ENCODE peak calls at places on chromosomes 1 and 21, in six cellular contexts. S, T, Z, E, R and G are unnamed samples.

GRCh38 chr1:185108324-185108723 is 48.4 kb downstream of the TRMT1L start:
- DNase-seq in S (peak), T (no peak), Z (no peak), E (no peak), R (no peak), G (no peak)

GRCh38 chr1:15489052-15489736 is 13.3 kb downstream of the CELA2B start:
- DNase-seq in S (no peak), T (no peak), Z (no peak), E (no peak), R (no peak), G (no peak)

GRCh38 chr1:81126989-81127571 is 673.7 kb upstream of the ADGRL2 start:
- DNase-seq in S (peak), T (no peak), Z (no peak), E (no peak), R (no peak), G (no peak)

GRCh38 chr1:200437556-200438203 is 27.8 kb upstream of the ZNF281 start:
- DNase-seq in S (peak), T (no peak), Z (peak), E (no peak), R (no peak), G (no peak)

GRCh38 chr1:25649041-25649440 is 32.5 kb downstream of the MAN1C1 start:
- DNase-seq in S (no peak), T (no peak), Z (no peak), E (no peak), R (no peak), G (no peak)

GRCh38 chr1:21665711-21666571 is 3.2 kb downstream of the RAP1GAP start:
- DNase-seq in S (peak), T (peak), Z (no peak), E (peak), R (no peak), G (no peak)

GRCh38 chr1:168110896-168111545 is 25.7 kb downstream of the GPR161 start:
- DNase-seq in S (no peak), T (no peak), Z (no peak), E (no peak), R (no peak), G (no peak)

GRCh38 chr1:36134805-36135339 is 9.8 kb upstream of the COL8A2 start:
- DNase-seq in S (peak), T (peak), Z (peak), E (no peak), R (peak), G (peak)

GRCh38 chr1:27522148-27522859 is 32.3 kb upstream of the WASF2 start:
- DNase-seq in S (no peak), T (peak), Z (peak), E (no peak), R (no peak), G (no peak)

GRCh38 chr1:62530516-62531154 is 66.7 kb upstream of the ANGPTL3 start:
- DNase-seq in S (peak), T (peak), Z (peak), E (peak), R (peak), G (no peak)

GRCh38 chr1:153431928-153432327 is 15.6 kb downstream of the S100A7A start:
- DNase-seq in S (no peak), T (no peak), Z (no peak), E (no peak), R (no peak), G (no peak)

GRCh38 chr1:22553104-22553880 is 10.0 kb upstream of the EPHA8 start:
- DNase-seq in S (no peak), T (no peak), Z (no peak), E (no peak), R (peak), G (no peak)

GRCh38 chr21:42515708-42516502 is 2.3 kb downstream of the SLC37A1 start:
- DNase-seq in S (no peak), T (no peak), Z (no peak), E (no peak), R (peak), G (no peak)

GRCh38 chr1:59150537-59151386 is 146.1 kb upstream of the FGGY start:
- DNase-seq in S (peak), T (peak), Z (peak), E (peak), R (peak), G (peak)

GRCh38 chr1:29689372-29690030 is 453.2 kb downstream of the PTPRU start:
- DNase-seq in S (no peak), T (peak), Z (no peak), E (no peak), R (no peak), G (no peak)

GRCh38 chr1:226784081-226785049 is 45.3 kb upstream of the ITPKB start:
- DNase-seq in S (no peak), T (peak), Z (peak), E (no peak), R (no peak), G (no peak)

GRCh38 chr1:201468844-201469644 is at the start of gene PHLDA3:
- DNase-seq in S (peak), T (peak), Z (peak), E (peak), R (peak), G (peak)

GRCh38 chr1:222167111-222167510 is 380.8 kb downstream of the HHIPL2 start:
- DNase-seq in S (peak), T (no peak), Z (no peak), E (peak), R (peak), G (peak)

GRCh38 chr1:181918893-181919728 is 142.4 kb downstream of the ZNF648 start:
- DNase-seq in S (no peak), T (no peak), Z (no peak), E (no peak), R (no peak), G (no peak)

GRCh38 chr1:3762151-3762872 is 10.1 kb downstream of the CCDC27 start:
- DNase-seq in S (no peak), T (no peak), Z (no peak), E (no peak), R (no peak), G (no peak)

GRCh38 chr1:169133801-169134558 is 27.5 kb downstream of the ATP1B1 start:
- DNase-seq in S (no peak), T (no peak), Z (no peak), E (no peak), R (no peak), G (no peak)

GRCh38 chr1:85078903-85079302 is 30.6 kb upstream of the MCOLN3 start:
- DNase-seq in S (peak), T (no peak), Z (no peak), E (no peak), R (no peak), G (no peak)

GRCh38 chr21:27769763-27770162 is 802.9 kb upstream of the ADAMTS5 start:
- DNase-seq in S (no peak), T (no peak), Z (no peak), E (no peak), R (no peak), G (no peak)

GRCh38 chr1:200242379-200243041 is 167.3 kb downstream of the ZNF281 start:
- DNase-seq in S (peak), T (no peak), Z (peak), E (no peak), R (no peak), G (no peak)

GRCh38 chr1:160639652-160640051 is 7.2 kb downstream of the SLAMF1 start:
- DNase-seq in S (no peak), T (no peak), Z (peak), E (no peak), R (peak), G (no peak)

GRCh38 chr1:203534526-203534925 is 40.6 kb downstream of the OPTC start:
- DNase-seq in S (peak), T (no peak), Z (no peak), E (peak), R (peak), G (peak)

GRCh38 chr1:218895064-218895587 is 278.6 kb upstream of the LYPLAL1 start:
- DNase-seq in S (peak), T (no peak), Z (no peak), E (no peak), R (no peak), G (no peak)

GRCh38 chr1:121558514-121558913 is 373.7 kb downstream of the SRGAP2C start:
- DNase-seq in S (peak), T (no peak), Z (peak), E (no peak), R (no peak), G (no peak)
- TF ChIP-seq POLR2A in S (no peak), T (no peak), Z (no peak), E (no peak), R (no peak), G (no peak)

GRCh38 chr1:23958810-23959460 is 693 bp upstream of the PNRC2 start:
- DNase-seq in S (peak), T (peak), Z (peak), E (peak), R (peak), G (peak)
- TF ChIP-seq POLR2A in S (no peak), T (peak), Z (peak), E (no peak), R (peak), G (no peak)

DNA sequence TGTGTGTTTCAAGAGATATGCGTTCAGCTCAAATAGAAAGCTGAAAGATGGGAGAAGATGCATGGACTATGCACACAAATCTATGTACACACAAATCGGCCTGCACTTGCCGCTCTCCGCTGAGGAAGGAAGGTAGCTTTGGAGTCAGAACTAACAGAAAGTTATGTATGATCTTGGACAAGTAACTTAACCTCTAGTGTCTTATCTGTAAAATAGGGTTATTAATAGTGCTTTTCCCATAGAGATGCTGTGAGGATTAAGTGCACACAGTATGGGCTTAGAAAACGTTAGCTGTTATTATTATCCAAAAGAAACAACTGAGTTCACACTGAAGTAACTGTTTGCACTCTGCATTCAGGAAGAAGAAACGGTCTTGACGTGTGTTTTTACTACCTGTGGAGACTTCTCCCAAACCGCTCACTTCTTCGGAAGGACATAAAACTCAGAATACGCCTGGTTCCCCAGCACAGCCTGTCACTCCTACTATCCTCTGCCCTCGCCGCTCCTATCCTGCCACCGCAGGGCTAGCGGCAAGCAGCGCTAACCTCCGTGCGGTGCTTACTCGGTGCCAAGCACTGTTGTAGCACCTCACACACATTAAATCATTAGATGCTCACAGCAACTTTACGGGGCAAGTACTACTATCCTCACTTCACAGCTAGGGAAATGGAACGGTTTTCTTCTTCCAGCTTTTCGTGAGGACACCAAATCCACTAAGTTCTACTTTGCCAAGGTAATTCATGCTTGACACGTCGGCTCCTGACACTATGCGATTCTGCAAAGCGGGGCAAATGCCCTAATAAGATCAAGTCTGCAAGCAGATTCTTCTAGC is 1.3 kb downstream of the TGFBR3 start:
- DNase-seq in S (peak), T (peak), Z (peak), E (no peak), R (peak), G (no peak)
- TF ChIP-seq POLR2A in S (no peak), T (no peak), Z (no peak), E (no peak), R (no peak), G (no peak)

GRCh38 chr1:39639333-39640130 is at the start of gene HEYL:
- DNase-seq in S (peak), T (peak), Z (no peak), E (no peak), R (peak), G (no peak)
- TF ChIP-seq POLR2A in S (no peak), T (no peak), Z (no peak), E (no peak), R (no peak), G (no peak)

GRCh38 chr1:98044766-98045165 is 123.9 kb upstream of the DPYD start:
- DNase-seq in S (no peak), T (no peak), Z (peak), E (no peak), R (no peak), G (no peak)

GRCh38 chr1:98044071-98044697 is 123.3 kb upstream of the DPYD start:
- DNase-seq in S (no peak), T (no peak), Z (peak), E (no peak), R (no peak), G (no peak)

GRCh38 chr1:98046031-98046641 is 125.3 kb upstream of the DPYD start:
- DNase-seq in S (peak), T (no peak), Z (peak), E (no peak), R (no peak), G (no peak)

GRCh38 chr1:98048234-98048633 is 127.4 kb upstream of the DPYD start:
- DNase-seq in S (peak), T (peak), Z (peak), E (peak), R (peak), G (no peak)

DNA sequence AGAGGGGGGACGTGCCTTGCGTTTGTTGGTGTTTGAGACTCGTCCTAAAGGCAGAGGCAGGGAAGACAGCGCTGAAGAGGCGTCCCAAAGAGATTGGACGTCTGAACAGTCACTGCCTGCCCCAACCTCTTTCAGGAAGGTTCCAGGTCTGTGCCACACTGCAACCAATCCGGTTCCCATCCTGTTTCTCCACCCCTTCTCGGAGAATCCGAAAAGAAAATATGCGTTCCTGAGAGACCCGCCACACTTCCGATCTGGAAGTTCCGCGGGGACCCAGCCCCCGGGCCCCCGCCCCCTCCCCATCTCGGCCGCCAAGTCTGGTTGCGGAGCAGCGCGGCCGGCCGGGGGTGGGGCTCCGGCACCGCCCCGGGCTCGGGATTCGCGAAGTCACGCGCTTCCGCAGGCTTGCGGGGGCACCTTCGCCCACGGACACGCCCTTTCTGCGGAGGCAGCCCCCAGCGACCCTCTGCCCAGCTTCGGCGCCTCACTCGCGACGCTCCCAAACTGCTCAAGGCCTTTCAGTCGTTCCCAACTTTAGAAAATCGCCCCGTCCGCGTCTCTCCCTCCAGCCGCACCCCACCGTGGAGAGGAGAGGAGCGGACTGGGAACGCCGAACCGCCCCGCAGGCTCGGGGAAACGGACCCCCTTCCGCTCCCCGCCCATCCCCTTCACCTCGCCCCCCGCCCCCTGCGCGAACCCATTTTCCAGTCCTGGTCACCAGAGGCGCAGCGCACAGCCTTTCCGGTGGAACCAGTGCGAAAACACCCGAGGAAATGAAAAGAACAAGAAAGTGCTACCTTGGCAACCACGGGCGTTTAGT is 124.6 kb upstream of the DPYD start:
- DNase-seq in S (peak), T (no peak), Z (peak), E (no peak), R (no peak), G (no peak)
- TF ChIP-seq POLR2A in S (peak), T (no peak), Z (peak), E (no peak), R (no peak), G (peak)

GRCh38 chr1:150406483-150406882 is 42.5 kb downstream of the RPRD2 start:
- DNase-seq in S (no peak), T (no peak), Z (no peak), E (no peak), R (no peak), G (no peak)
- TF ChIP-seq POLR2A in S (no peak), T (no peak), Z (no peak), E (no peak), R (no peak), G (no peak)

GRCh38 chr1:198364471-198364870 is 176.0 kb downstream of the ATP6V1G3 start:
- DNase-seq in S (peak), T (no peak), Z (no peak), E (no peak), R (no peak), G (no peak)
- TF ChIP-seq POLR2A in S (no peak), T (no peak), Z (no peak), E (no peak), R (no peak), G (no peak)

DNA sequence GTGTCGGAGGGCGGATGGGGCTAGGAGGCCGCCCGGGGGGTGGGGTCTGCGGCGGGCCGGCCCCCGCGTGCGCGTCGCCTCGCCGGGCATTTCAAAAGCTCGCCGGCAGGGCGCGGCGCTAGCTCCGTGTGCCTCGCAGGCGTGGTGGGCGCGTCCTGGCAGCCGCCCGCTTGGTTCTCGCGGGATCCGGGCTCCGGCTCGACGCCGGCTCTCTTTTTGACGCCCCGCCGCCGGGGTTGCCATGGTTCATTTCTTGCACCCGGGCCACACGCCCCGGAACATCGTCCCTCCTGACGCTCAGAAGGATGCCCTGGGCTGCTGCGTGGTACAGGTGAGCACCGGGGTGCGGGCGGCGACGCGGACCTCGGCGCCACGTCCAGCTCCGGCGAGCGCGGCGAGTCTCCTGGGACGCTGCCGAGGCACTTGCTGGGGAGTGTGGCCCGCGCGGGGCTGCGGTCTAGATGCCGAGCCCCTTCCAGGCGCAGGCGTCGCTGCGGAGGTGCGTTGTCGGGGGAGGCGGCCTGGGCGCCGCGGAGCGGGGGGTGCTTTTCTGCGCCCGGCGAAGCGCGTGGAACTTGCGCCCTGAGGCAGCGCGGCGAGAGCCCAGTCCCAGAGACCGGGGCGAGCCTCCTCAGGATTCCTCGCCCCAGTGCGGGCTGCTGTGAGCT is at the start of gene ZYG11A:
- DNase-seq in S (peak), T (peak), Z (peak), E (peak), R (peak), G (peak)
- TF ChIP-seq POLR2A in S (no peak), T (no peak), Z (no peak), E (no peak), R (no peak), G (peak)